ENCODE peak calls at places on chromosomes 4 and X, in four cellular contexts. One of them, this sample, is unnamed.
A peak's percentile ranks its signal among the peaks of the same experiment; 100 is the strongest.

GRCh38 chr4:169492436-169493163 is 119.8 kb downstream of the NEK1 start:
- DNase-seq in SHP77: peak; percentile 13
- DNase-seq in astrocyte of the spinal cord: peak; percentile 48
- DNase-seq in activated T-cell treated with anti-CD3 and anti-CD28 coated beads for 48 hours: peak; percentile 11
- DNase-seq in this sample: no peak

GRCh38 chr4:47577779-47578553 is 92.9 kb downstream of the ATP10D start:
- DNase-seq in SHP77: no peak
- DNase-seq in astrocyte of the spinal cord: peak; percentile 88
- DNase-seq in activated T-cell treated with anti-CD3 and anti-CD28 coated beads for 48 hours: no peak
- DNase-seq in this sample: no peak

GRCh38 chr4:5018096-5018495 is 1.2 kb downstream of the CYTL1 start:
- DNase-seq in SHP77: no peak
- DNase-seq in astrocyte of the spinal cord: peak; percentile 22
- DNase-seq in activated T-cell treated with anti-CD3 and anti-CD28 coated beads for 48 hours: no peak
- DNase-seq in this sample: no peak

GRCh38 chr4:184745747-184746531 is 12.0 kb upstream of the CENPU start:
- DNase-seq in SHP77: peak; percentile 32
- DNase-seq in astrocyte of the spinal cord: peak; percentile 80
- DNase-seq in activated T-cell treated with anti-CD3 and anti-CD28 coated beads for 48 hours: peak; percentile 54
- DNase-seq in this sample: peak; percentile 87

GRCh38 chrX:46865281-46865680 is 28.4 kb downstream of the RP2 start:
- DNase-seq in SHP77: no peak
- DNase-seq in astrocyte of the spinal cord: peak; percentile 56
- DNase-seq in activated T-cell treated with anti-CD3 and anti-CD28 coated beads for 48 hours: no peak
- DNase-seq in this sample: no peak

GRCh38 chrX:74458738-74459137 is 37.4 kb downstream of the SLC16A2 start:
- DNase-seq in SHP77: no peak
- DNase-seq in astrocyte of the spinal cord: peak; percentile 69
- DNase-seq in activated T-cell treated with anti-CD3 and anti-CD28 coated beads for 48 hours: no peak
- DNase-seq in this sample: no peak

GRCh38 chrX:538311-538710 is 92.3 kb upstream of the SHOX start:
- DNase-seq in SHP77: no peak
- DNase-seq in astrocyte of the spinal cord: no peak
- DNase-seq in activated T-cell treated with anti-CD3 and anti-CD28 coated beads for 48 hours: no peak
- DNase-seq in this sample: no peak

GRCh38 chr4:80029364-80029763 is 43.7 kb downstream of the ANTXR2 start:
- DNase-seq in SHP77: no peak
- DNase-seq in astrocyte of the spinal cord: no peak
- DNase-seq in activated T-cell treated with anti-CD3 and anti-CD28 coated beads for 48 hours: no peak
- DNase-seq in this sample: no peak

GRCh38 chrX:68878977-68879376 is 50.2 kb downstream of the EFNB1 start:
- DNase-seq in SHP77: no peak
- DNase-seq in astrocyte of the spinal cord: no peak
- DNase-seq in activated T-cell treated with anti-CD3 and anti-CD28 coated beads for 48 hours: no peak
- DNase-seq in this sample: no peak

GRCh38 chrX:37425370-37425769 is 76.2 kb downstream of the PRRG1 start:
- DNase-seq in SHP77: no peak
- DNase-seq in astrocyte of the spinal cord: peak; percentile 12
- DNase-seq in activated T-cell treated with anti-CD3 and anti-CD28 coated beads for 48 hours: no peak
- DNase-seq in this sample: no peak

GRCh38 chr4:169795585-169795984 is 37.8 kb upstream of the HPF1 start:
- DNase-seq in SHP77: no peak
- DNase-seq in astrocyte of the spinal cord: peak; percentile 23
- DNase-seq in activated T-cell treated with anti-CD3 and anti-CD28 coated beads for 48 hours: no peak
- DNase-seq in this sample: no peak